ENCODE peak calls at places on chromosome 1, in five cellular contexts. One of them, this sample, is unnamed.

GRCh38 chr1:24321712-24322635 is 2.8 kb downstream of the GRHL3 start:
- DNase-seq in stimulated activated CD4-positive, alpha-beta T cell treated with anti-CD3 and anti-CD28 coated beads, Interleukin-2, amount 100 ng/mL, for 48 hours: peak
- DNase-seq in uterus: peak
- DNase-seq in nephron progenitor cell: peak
- DNase-seq in stimulated activated CD8-positive, alpha-beta memory T cell treated with anti-CD3 and anti-CD28 coated beads, Interleukin-2, amount 100 ng/mL, for 1 hour: peak
- DNase-seq in this sample: peak

GRCh38 chr1:27360159-27361043 is 6.4 kb downstream of the MAP3K6 start:
- DNase-seq in stimulated activated CD8-positive, alpha-beta memory T cell treated with anti-CD3 and anti-CD28 coated beads, Interleukin-2, amount 100 ng/mL, for 1 hour: no peak
- DNase-seq in uterus: no peak
- DNase-seq in stimulated activated CD4-positive, alpha-beta T cell treated with anti-CD3 and anti-CD28 coated beads, Interleukin-2, amount 100 ng/mL, for 48 hours: peak
- DNase-seq in nephron progenitor cell: peak
- DNase-seq in this sample: no peak

GRCh38 chr1:91891486-91891885 is 5.5 kb upstream of the TGFBR3 start:
- DNase-seq in uterus: peak
- DNase-seq in stimulated activated CD8-positive, alpha-beta memory T cell treated with anti-CD3 and anti-CD28 coated beads, Interleukin-2, amount 100 ng/mL, for 1 hour: no peak
- DNase-seq in nephron progenitor cell: no peak
- DNase-seq in stimulated activated CD4-positive, alpha-beta T cell treated with anti-CD3 and anti-CD28 coated beads, Interleukin-2, amount 100 ng/mL, for 48 hours: no peak
- DNase-seq in this sample: no peak

GRCh38 chr1:78297828-78298227 is 192.9 kb upstream of the PTGFR start:
- DNase-seq in uterus: no peak
- DNase-seq in stimulated activated CD4-positive, alpha-beta T cell treated with anti-CD3 and anti-CD28 coated beads, Interleukin-2, amount 100 ng/mL, for 48 hours: no peak
- DNase-seq in nephron progenitor cell: no peak
- DNase-seq in stimulated activated CD8-positive, alpha-beta memory T cell treated with anti-CD3 and anti-CD28 coated beads, Interleukin-2, amount 100 ng/mL, for 1 hour: no peak
- DNase-seq in this sample: no peak

GRCh38 chr1:229300099-229300757 is 29.3 kb downstream of the RAB4A start:
- DNase-seq in stimulated activated CD4-positive, alpha-beta T cell treated with anti-CD3 and anti-CD28 coated beads, Interleukin-2, amount 100 ng/mL, for 48 hours: no peak
- DNase-seq in stimulated activated CD8-positive, alpha-beta memory T cell treated with anti-CD3 and anti-CD28 coated beads, Interleukin-2, amount 100 ng/mL, for 1 hour: no peak
- DNase-seq in uterus: no peak
- DNase-seq in nephron progenitor cell: no peak
- DNase-seq in this sample: no peak

GRCh38 chr1:178912597-178912996 is 41.7 kb upstream of the ANGPTL1 start:
- DNase-seq in nephron progenitor cell: no peak
- DNase-seq in stimulated activated CD8-positive, alpha-beta memory T cell treated with anti-CD3 and anti-CD28 coated beads, Interleukin-2, amount 100 ng/mL, for 1 hour: no peak
- DNase-seq in stimulated activated CD4-positive, alpha-beta T cell treated with anti-CD3 and anti-CD28 coated beads, Interleukin-2, amount 100 ng/mL, for 48 hours: no peak
- DNase-seq in uterus: no peak
- DNase-seq in this sample: no peak

GRCh38 chr1:184270556-184270955 is 116.3 kb upstream of the C1orf21 start:
- DNase-seq in stimulated activated CD8-positive, alpha-beta memory T cell treated with anti-CD3 and anti-CD28 coated beads, Interleukin-2, amount 100 ng/mL, for 1 hour: no peak
- DNase-seq in stimulated activated CD4-positive, alpha-beta T cell treated with anti-CD3 and anti-CD28 coated beads, Interleukin-2, amount 100 ng/mL, for 48 hours: no peak
- DNase-seq in nephron progenitor cell: no peak
- DNase-seq in uterus: no peak
- DNase-seq in this sample: no peak

GRCh38 chr1:9375912-9376311 is 83.2 kb downstream of the SPSB1 start:
- DNase-seq in stimulated activated CD4-positive, alpha-beta T cell treated with anti-CD3 and anti-CD28 coated beads, Interleukin-2, amount 100 ng/mL, for 48 hours: no peak
- DNase-seq in nephron progenitor cell: no peak
- DNase-seq in uterus: peak
- DNase-seq in stimulated activated CD8-positive, alpha-beta memory T cell treated with anti-CD3 and anti-CD28 coated beads, Interleukin-2, amount 100 ng/mL, for 1 hour: no peak
- DNase-seq in this sample: no peak

GRCh38 chr1:41381691-41382530 is 20.7 kb downstream of the FOXO6 start:
- DNase-seq in stimulated activated CD4-positive, alpha-beta T cell treated with anti-CD3 and anti-CD28 coated beads, Interleukin-2, amount 100 ng/mL, for 48 hours: no peak
- DNase-seq in nephron progenitor cell: peak
- DNase-seq in stimulated activated CD8-positive, alpha-beta memory T cell treated with anti-CD3 and anti-CD28 coated beads, Interleukin-2, amount 100 ng/mL, for 1 hour: no peak
- DNase-seq in uterus: no peak
- DNase-seq in this sample: no peak